ENCODE peak calls at places on chromosomes 3 and 15, in six cellular contexts. H is HepG2, W is GM12878, K is H1, D is K562, X is SK-N-SH. S is an unnamed sample.

GRCh38 chr3:9308298-9308990 is 54.4 kb upstream of the THUMPD3 start:
- DNase-seq in H (no peak), W (no peak), K (no peak), D (no peak), X (no peak), S (no peak)

GRCh38 chr3:71652786-71653419 is 69.4 kb upstream of the FOXP1 start:
- DNase-seq in H (peak), W (peak), K (no peak), D (peak), X (peak), S (peak)

GRCh38 chr3:7779331-7779730 is 722.3 kb upstream of the LMCD1 start:
- DNase-seq in H (no peak), W (no peak), K (no peak), D (no peak), X (no peak), S (no peak)

GRCh38 chr15:33026614-33027013 is 167.9 kb downstream of the FMN1 start:
- DNase-seq in H (no peak), W (no peak), K (no peak), D (no peak), X (no peak), S (no peak)

GRCh38 chr3:5784656-5785055 is 597.1 kb downstream of the EDEM1 start:
- DNase-seq in H (no peak), W (no peak), K (no peak), D (no peak), X (no peak), S (no peak)

GRCh38 chr3:100289339-100289738 is 28.5 kb downstream of the TBC1D23 start:
- DNase-seq in H (no peak), W (no peak), K (no peak), D (peak), X (no peak), S (peak)

GRCh38 chr3:4680881-4681300 is 187.7 kb downstream of the ITPR1 start:
- DNase-seq in H (no peak), W (no peak), K (no peak), D (no peak), X (no peak), S (no peak)

GRCh38 chr3:42746455-42747450 is 26.3 kb downstream of the CCDC13 start:
- DNase-seq in H (peak), W (no peak), K (peak), D (no peak), X (no peak), S (no peak)

GRCh38 chr15:85837011-85837433 is 42.3 kb upstream of the KLHL25 start:
- DNase-seq in H (peak), W (no peak), K (no peak), D (no peak), X (no peak), S (no peak)

GRCh38 chr3:141642215-141642614 is 95.9 kb upstream of the RNF7 start:
- DNase-seq in H (peak), W (no peak), K (no peak), D (no peak), X (no peak), S (no peak)

GRCh38 chr3:184240384-184241140 is 8.2 kb downstream of the ALG3 start:
- DNase-seq in H (no peak), W (no peak), K (peak), D (peak), X (no peak), S (peak)

GRCh38 chr3:126367316-126367805 is 10.2 kb upstream of the KLF15 start:
- DNase-seq in H (no peak), W (no peak), K (no peak), D (no peak), X (no peak), S (no peak)

GRCh38 chr3:172449468-172450149 is 1.4 kb upstream of the GHSR start:
- DNase-seq in H (no peak), W (no peak), K (peak), D (peak), X (peak), S (peak)

GRCh38 chr3:33089515-33089914 is 7.4 kb downstream of the GLB1 start:
- DNase-seq in H (no peak), W (peak), K (no peak), D (no peak), X (no peak), S (no peak)

GRCh38 chr15:94375997-94376396 is 144.6 kb downstream of the MCTP2 start:
- DNase-seq in H (no peak), W (no peak), K (no peak), D (no peak), X (no peak), S (no peak)

GRCh38 chr15:94367726-94368535 is 136.6 kb downstream of the MCTP2 start:
- DNase-seq in H (no peak), W (no peak), K (no peak), D (no peak), X (no peak), S (no peak)

DNA sequence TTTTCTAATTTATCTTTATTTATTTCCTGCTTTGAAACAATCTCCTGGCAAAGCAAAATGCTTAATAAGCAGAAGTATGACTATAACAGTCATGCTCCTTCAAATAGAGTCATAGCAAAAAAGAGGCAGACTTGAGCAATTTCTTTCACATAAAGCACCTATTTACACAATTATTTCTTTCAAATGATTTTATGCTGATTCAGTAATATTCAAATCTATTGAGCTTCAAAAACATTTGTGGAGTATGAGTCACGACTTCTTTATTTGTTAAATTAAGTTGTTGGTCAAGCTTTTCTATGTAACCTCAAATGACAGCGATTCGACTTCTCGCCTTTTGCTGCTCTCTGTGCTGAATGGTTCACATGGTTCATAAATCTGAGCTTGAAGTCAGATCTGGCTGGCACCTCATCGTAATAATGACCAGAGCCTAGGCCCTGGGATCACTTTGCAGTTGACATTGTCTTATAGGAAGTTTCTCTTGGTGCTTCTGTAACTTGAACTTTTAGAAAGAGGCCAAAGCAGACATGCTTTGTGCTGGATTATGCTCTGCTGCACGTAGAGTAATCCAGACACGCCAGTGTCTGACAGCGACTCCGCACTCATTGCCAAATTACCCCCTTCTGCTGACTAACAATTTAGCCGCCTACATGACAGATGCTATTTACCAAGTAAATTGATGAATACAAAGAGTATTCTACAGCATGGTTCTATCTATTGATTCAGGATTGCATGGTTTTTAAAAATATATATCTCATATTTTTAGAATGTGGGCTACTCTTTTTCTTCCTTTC is 139.0 kb downstream of the MCTP2 start:
- DNase-seq in H (no peak), W (no peak), K (no peak), D (no peak), X (no peak), S (no peak)
- TF ChIP-seq GABPA in H (no peak), W (no peak), K (no peak), D (no peak), X (no peak), S (no peak)

GRCh38 chr3:45054196-45054857 is 28.2 kb downstream of the CLEC3B start:
- DNase-seq in H (no peak), W (no peak), K (no peak), D (no peak), X (no peak), S (peak)
- TF ChIP-seq GABPA in H (no peak), W (no peak), K (no peak), D (no peak), X (no peak), S (no peak)

GRCh38 chr3:27392950-27393679 is 23.9 kb upstream of the NEK10 start:
- DNase-seq in H (no peak), W (peak), K (no peak), D (no peak), X (no peak), S (no peak)
- TF ChIP-seq GABPA in H (no peak), W (no peak), K (no peak), D (no peak), X (no peak), S (no peak)

GRCh38 chr15:35080226-35080625 is 4.9 kb downstream of the NANOGP8 start:
- DNase-seq in H (no peak), W (no peak), K (no peak), D (no peak), X (no peak), S (no peak)

GRCh38 chr15:35078221-35078915 is 6.7 kb downstream of the NANOGP8 start:
- DNase-seq in H (peak), W (no peak), K (no peak), D (peak), X (peak), S (peak)
- TF ChIP-seq GABPA in H (no peak), W (no peak), K (no peak), D (no peak), X (no peak), S (no peak)

GRCh38 chr15:80988148-80988796 is 1.3 kb downstream of the MESD start:
- DNase-seq in H (no peak), W (no peak), K (no peak), D (peak), X (no peak), S (no peak)
- TF ChIP-seq GABPA in H (no peak), W (no peak), K (no peak), D (no peak), X (no peak), S (no peak)

GRCh38 chr15:36811903-36812302 is 232.5 kb downstream of the CDIN1 start:
- DNase-seq in H (no peak), W (no peak), K (no peak), D (no peak), X (no peak), S (no peak)

GRCh38 chr15:36817776-36818175 is 238.3 kb downstream of the CDIN1 start:
- DNase-seq in H (no peak), W (no peak), K (no peak), D (peak), X (no peak), S (no peak)

GRCh38 chr15:36810656-36811449 is 231.4 kb downstream of the CDIN1 start:
- DNase-seq in H (no peak), W (no peak), K (no peak), D (peak), X (no peak), S (no peak)

GRCh38 chr15:36814708-36815107 is 235.3 kb downstream of the CDIN1 start:
- DNase-seq in H (peak), W (no peak), K (no peak), D (no peak), X (no peak), S (no peak)

GRCh38 chr15:36814085-36814484 is 234.7 kb downstream of the CDIN1 start:
- DNase-seq in H (peak), W (no peak), K (no peak), D (no peak), X (no peak), S (no peak)
- TF ChIP-seq GABPA in H (no peak), W (no peak), K (no peak), D (no peak), X (no peak), S (no peak)

GRCh38 chr15:88658972-88659931 is 20.4 kb downstream of the ISG20 start:
- DNase-seq in H (no peak), W (no peak), K (peak), D (no peak), X (no peak), S (no peak)

GRCh38 chr15:88656760-88657221 is 18.0 kb downstream of the ISG20 start:
- DNase-seq in H (no peak), W (peak), K (no peak), D (no peak), X (no peak), S (no peak)

GRCh38 chr15:88655780-88656488 is 17.1 kb downstream of the ISG20 start:
- DNase-seq in H (no peak), W (no peak), K (no peak), D (no peak), X (no peak), S (no peak)

GRCh38 chr15:88658070-88658965 is 19.5 kb downstream of the ISG20 start:
- DNase-seq in H (no peak), W (no peak), K (no peak), D (no peak), X (no peak), S (no peak)

GRCh38 chr15:88657326-88658069 is 18.7 kb downstream of the ISG20 start:
- DNase-seq in H (no peak), W (no peak), K (no peak), D (peak), X (peak), S (peak)
- TF ChIP-seq GABPA in H (no peak), W (no peak), K (no peak), D (no peak), X (no peak), S (no peak)

DNA sequence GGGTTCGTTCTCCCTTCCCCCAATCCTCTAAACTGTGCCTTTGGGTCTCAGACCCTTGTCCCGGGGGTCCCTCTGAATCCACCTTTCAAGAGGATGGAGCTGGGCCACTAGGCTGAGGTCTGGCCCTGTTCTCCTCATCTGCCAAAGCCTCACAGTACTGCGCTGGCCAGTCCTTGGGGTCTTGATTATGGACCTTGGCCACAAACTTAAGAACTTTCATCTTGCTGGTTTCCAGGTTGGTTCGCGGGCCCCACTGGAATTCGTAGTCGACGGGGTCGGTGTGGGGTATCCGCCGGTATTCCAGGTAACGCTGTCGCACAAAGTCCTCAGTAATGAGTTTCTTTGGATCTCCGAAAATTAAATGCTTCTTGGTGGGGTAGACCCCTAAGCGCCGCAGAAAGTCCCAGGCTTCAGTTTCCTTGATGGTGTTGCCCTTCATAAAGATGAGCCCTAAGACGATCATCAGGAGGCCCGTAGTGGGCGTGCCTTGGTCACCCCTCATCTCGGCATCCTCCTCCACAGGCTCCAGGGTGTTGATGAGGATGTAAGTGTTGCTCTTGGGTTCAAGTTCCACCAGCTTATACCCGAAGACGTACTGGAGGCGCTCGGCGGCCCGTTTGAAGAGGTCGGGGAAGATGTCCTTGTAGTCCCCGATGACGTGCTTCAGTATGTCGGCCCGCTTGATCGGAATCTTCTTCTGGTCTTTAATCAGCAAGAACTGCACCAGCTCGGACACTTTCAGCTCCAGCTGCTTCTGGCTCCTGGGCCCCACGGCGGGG is 727 bp downstream of the NSMCE3 start:
- DNase-seq in H (no peak), W (peak), K (peak), D (peak), X (peak), S (no peak)
- TF ChIP-seq GABPA in H (no peak), W (no peak), K (no peak), D (no peak), X (no peak), S (no peak)

GRCh38 chr3:65200312-65200711 is 512.5 kb upstream of the ADAMTS9 start:
- DNase-seq in H (no peak), W (no peak), K (no peak), D (no peak), X (peak), S (no peak)
- TF ChIP-seq GABPA in H (no peak), W (no peak), K (no peak), D (no peak), X (no peak), S (no peak)

S was measured in HL-60.